ENCODE peak calls at places on chromosome 10, in eight cellular contexts. Z is coronary artery, G is mammary epithelial cell, M is foreskin fibroblast, B is uterus, O is cardiac fibroblast, I is fibroblast of mammary gland, K is lower leg skin. Q is an unnamed sample.

GRCh38 chr10:12419279-12419847 is 70.0 kb downstream of the CAMK1D start:
- DNase-seq in O (peak), M (peak), B (peak), K (peak), G (peak), Z (peak), I (peak), Q (no peak)

GRCh38 chr10:19819419-19820033 is 3.3 kb downstream of the PLXDC2 start:
- DNase-seq in M (peak), I (peak), K (peak), Z (no peak), O (peak), G (peak), B (peak), Q (peak)

GRCh38 chr10:117007080-117007479 is 2.1 kb upstream of the SHTN1 start:
- DNase-seq in B (no peak), I (peak), Z (no peak), G (peak), K (no peak), O (peak), M (peak), Q (peak)

GRCh38 chr10:132938472-132939329 is 3.7 kb downstream of the CFAP46 start:
- DNase-seq in K (no peak), Z (no peak), B (no peak), M (peak), I (no peak), O (peak), G (no peak), Q (peak)

GRCh38 chr10:51669041-51669440 is 30.4 kb downstream of the CSTF2T start:
- DNase-seq in M (no peak), O (no peak), Z (no peak), K (no peak), I (no peak), B (no peak), G (no peak), Q (no peak)

GRCh38 chr10:25384618-25385017 is 209.8 kb downstream of the GPR158 start:
- DNase-seq in K (no peak), I (no peak), Z (no peak), G (no peak), B (no peak), M (no peak), O (no peak), Q (no peak)

GRCh38 chr10:129446182-129446581 is 20.9 kb upstream of the MGMT start:
- DNase-seq in Z (no peak), I (no peak), K (no peak), B (no peak), O (no peak), M (no peak), G (peak), Q (no peak)

GRCh38 chr10:86377797-86378146 is 11.2 kb upstream of the GRID1 start:
- DNase-seq in B (no peak), I (no peak), O (no peak), Z (peak), G (no peak), M (no peak), K (no peak), Q (peak)

GRCh38 chr10:30384791-30385201 is 35.7 kb upstream of the MTPAP start:
- DNase-seq in M (peak), Z (no peak), B (no peak), G (peak), K (no peak), I (peak), O (peak), Q (no peak)

GRCh38 chr10:26824015-26824690 is 36.6 kb downstream of the ABI1 start:
- DNase-seq in O (no peak), B (no peak), Z (no peak), K (no peak), G (no peak), M (no peak), I (no peak), Q (no peak)

DNA sequence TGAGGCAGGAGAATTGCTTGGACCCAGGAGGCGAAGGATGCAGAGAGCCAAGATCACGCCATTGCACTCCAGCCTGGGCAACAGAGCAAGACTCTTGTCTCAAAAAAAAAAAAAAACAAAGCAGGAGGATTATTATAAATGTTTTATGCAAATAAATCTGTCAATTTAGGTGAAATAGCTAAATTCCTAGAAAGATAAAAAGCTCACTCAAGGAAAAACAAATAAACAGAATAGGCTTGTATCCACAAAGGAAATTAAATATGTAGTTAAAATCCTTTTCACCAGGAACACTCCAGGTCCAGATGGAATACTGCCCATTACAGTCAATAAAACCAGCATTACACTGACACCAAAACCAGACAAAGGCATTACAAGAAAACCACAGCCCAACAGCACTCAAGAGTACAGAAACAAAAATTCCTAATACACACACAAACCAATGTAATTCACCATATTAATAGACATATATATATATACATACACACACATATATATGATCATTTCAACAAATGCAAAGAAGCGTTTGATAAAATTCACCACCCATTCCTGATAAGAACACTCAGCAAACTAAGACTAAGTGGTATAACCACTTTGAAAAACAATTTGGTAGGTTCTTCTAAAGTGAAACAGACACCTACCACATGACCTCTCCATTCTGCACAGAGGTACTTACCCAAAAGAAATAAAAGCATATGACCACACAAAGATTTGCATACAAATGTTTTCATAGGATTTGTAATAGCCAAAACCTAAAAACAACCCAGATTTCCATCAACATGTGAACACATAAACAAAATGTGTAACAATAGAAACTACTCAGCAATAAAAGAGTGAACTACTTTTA is 38.8 kb downstream of the ABI1 start:
- DNase-seq in G (no peak), B (no peak), M (no peak), Z (no peak), O (no peak), K (no peak), I (no peak), Q (no peak)
- H3K4me3 ChIP-seq in G (no peak), B (no peak), M (no peak), Z (no peak), O (no peak), K (no peak), I (no peak), Q (no peak)

DNA sequence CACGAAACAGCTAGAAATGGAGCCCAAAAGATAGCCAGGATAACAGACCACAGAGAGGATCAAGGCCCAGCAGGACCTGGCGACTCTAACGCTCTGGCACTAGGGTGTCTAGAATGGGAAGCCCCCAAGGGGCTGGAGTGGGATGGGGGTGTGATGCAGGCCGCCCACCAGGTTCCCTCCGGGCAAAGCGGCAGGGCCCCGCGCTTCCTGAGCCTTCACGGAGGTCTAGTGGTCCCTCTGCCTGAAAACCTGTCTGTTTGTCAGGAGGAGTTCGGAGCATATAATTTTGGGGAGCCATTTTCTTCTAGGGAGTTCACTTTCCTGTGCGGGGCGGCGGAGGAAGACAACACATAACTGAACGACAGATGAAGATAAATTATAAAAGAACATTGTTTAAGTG is 48.2 kb upstream of the FXYD4 start:
- DNase-seq in O (no peak), K (no peak), B (no peak), Z (no peak), I (no peak), M (no peak), G (no peak), Q (no peak)
- H3K4me3 ChIP-seq in O (no peak), K (no peak), B (peak), Z (peak), I (peak), M (no peak), G (no peak), Q (no peak)

GRCh38 chr10:61973923-61974322 is 72.4 kb downstream of the ARID5B start:
- DNase-seq in Z (no peak), M (no peak), B (no peak), O (peak), K (no peak), G (no peak), I (peak), Q (no peak)
- H3K4me3 ChIP-seq in Z (no peak), M (peak), B (no peak), O (no peak), K (no peak), G (no peak), I (no peak), Q (no peak)

GRCh38 chr10:95509281-95509680 is 51.9 kb downstream of the SORBS1 start:
- DNase-seq in Z (no peak), K (no peak), G (no peak), B (no peak), O (peak), M (no peak), I (no peak), Q (no peak)

GRCh38 chr10:95516774-95517373 is 44.3 kb downstream of the SORBS1 start:
- DNase-seq in I (no peak), M (no peak), G (no peak), Z (no peak), B (no peak), O (no peak), K (no peak), Q (no peak)

GRCh38 chr10:95511314-95511713 is 49.9 kb downstream of the SORBS1 start:
- DNase-seq in G (no peak), Z (no peak), K (no peak), B (no peak), I (no peak), M (no peak), O (no peak), Q (no peak)

GRCh38 chr10:95513941-95514392 is 47.2 kb downstream of the SORBS1 start:
- DNase-seq in K (no peak), G (peak), I (peak), Z (no peak), M (peak), O (peak), B (peak), Q (no peak)

GRCh38 chr10:95513008-95513589 is 48.1 kb downstream of the SORBS1 start:
- DNase-seq in B (no peak), Z (no peak), I (no peak), O (no peak), K (no peak), M (no peak), G (no peak), Q (no peak)
- H3K4me3 ChIP-seq in B (no peak), Z (peak), I (no peak), O (no peak), K (no peak), M (no peak), G (no peak), Q (no peak)

GRCh38 chr10:121661451-121661851 is 63.2 kb upstream of the FGFR2 start:
- DNase-seq in G (no peak), Z (no peak), M (no peak), K (no peak), O (no peak), B (no peak), I (no peak), Q (no peak)
- H3K4me3 ChIP-seq in G (no peak), Z (no peak), M (no peak), K (no peak), O (no peak), B (no peak), I (no peak), Q (no peak)

Q was measured in HAP-1.